ENCODE peak calls at places on chromosome 22, in eight cellular contexts. One of them, this sample, is unnamed.

GRCh38 chr22:44362249-44363040 is 49.7 kb upstream of the SHISAL1 start:
- DNase-seq in upper lobe of right lung: peak; percentile 9
- DNase-seq in suprapubic skin: no peak
- DNase-seq in anterior cingulate cortex: no peak
- DNase-seq in kidney glomerular epithelial cell: no peak
- DNase-seq in T1000: no peak
- DNase-seq in stimulated activated CD4-positive, alpha-beta T cell treated with anti-CD3 and anti-CD28 coated beads, Interleukin-12 subunit alpha, Interleukin-12 subunit beta, amount 100 ng/mL, for 24 hours: no peak
- DNase-seq in ascending aorta: no peak
- DNase-seq in this sample: no peak

GRCh38 chr22:39234157-39234793 is 10.5 kb downstream of the PDGFB start:
- DNase-seq in suprapubic skin: no peak
- DNase-seq in stimulated activated CD4-positive, alpha-beta T cell treated with anti-CD3 and anti-CD28 coated beads, Interleukin-12 subunit alpha, Interleukin-12 subunit beta, amount 100 ng/mL, for 24 hours: no peak
- DNase-seq in upper lobe of right lung: no peak
- DNase-seq in T1000: no peak
- DNase-seq in anterior cingulate cortex: no peak
- DNase-seq in ascending aorta: no peak
- DNase-seq in kidney glomerular epithelial cell: no peak
- DNase-seq in this sample: no peak

GRCh38 chr22:19984201-19984753 is 32.3 kb downstream of the ARVCF start:
- DNase-seq in stimulated activated CD4-positive, alpha-beta T cell treated with anti-CD3 and anti-CD28 coated beads, Interleukin-12 subunit alpha, Interleukin-12 subunit beta, amount 100 ng/mL, for 24 hours: no peak
- DNase-seq in ascending aorta: peak; percentile 93
- DNase-seq in T1000: peak; percentile 67
- DNase-seq in suprapubic skin: no peak
- DNase-seq in kidney glomerular epithelial cell: peak; percentile 65
- DNase-seq in upper lobe of right lung: no peak
- DNase-seq in anterior cingulate cortex: no peak
- DNase-seq in this sample: peak; percentile 16

GRCh38 chr22:37616205-37617083 is 7.8 kb downstream of the GGA1 start:
- DNase-seq in upper lobe of right lung: no peak
- DNase-seq in kidney glomerular epithelial cell: no peak
- DNase-seq in suprapubic skin: no peak
- DNase-seq in stimulated activated CD4-positive, alpha-beta T cell treated with anti-CD3 and anti-CD28 coated beads, Interleukin-12 subunit alpha, Interleukin-12 subunit beta, amount 100 ng/mL, for 24 hours: no peak
- DNase-seq in ascending aorta: no peak
- DNase-seq in anterior cingulate cortex: no peak
- DNase-seq in T1000: no peak
- DNase-seq in this sample: no peak

GRCh38 chr22:36162127-36163034 is 1.8 kb upstream of the APOL3 start:
- DNase-seq in suprapubic skin: no peak
- DNase-seq in anterior cingulate cortex: no peak
- DNase-seq in stimulated activated CD4-positive, alpha-beta T cell treated with anti-CD3 and anti-CD28 coated beads, Interleukin-12 subunit alpha, Interleukin-12 subunit beta, amount 100 ng/mL, for 24 hours: no peak
- DNase-seq in ascending aorta: no peak
- DNase-seq in kidney glomerular epithelial cell: no peak
- DNase-seq in upper lobe of right lung: no peak
- DNase-seq in T1000: no peak
- DNase-seq in this sample: no peak

GRCh38 chr22:46454910-46455269 is 82.5 kb downstream of the CELSR1 start:
- DNase-seq in suprapubic skin: no peak
- DNase-seq in stimulated activated CD4-positive, alpha-beta T cell treated with anti-CD3 and anti-CD28 coated beads, Interleukin-12 subunit alpha, Interleukin-12 subunit beta, amount 100 ng/mL, for 24 hours: no peak
- DNase-seq in kidney glomerular epithelial cell: peak; percentile 26
- DNase-seq in upper lobe of right lung: no peak
- DNase-seq in anterior cingulate cortex: no peak
- DNase-seq in T1000: no peak
- DNase-seq in ascending aorta: no peak
- DNase-seq in this sample: no peak

GRCh38 chr22:36587289-36588154 is 58.6 kb upstream of the EIF3D start:
- DNase-seq in kidney glomerular epithelial cell: no peak
- DNase-seq in stimulated activated CD4-positive, alpha-beta T cell treated with anti-CD3 and anti-CD28 coated beads, Interleukin-12 subunit alpha, Interleukin-12 subunit beta, amount 100 ng/mL, for 24 hours: no peak
- DNase-seq in suprapubic skin: no peak
- DNase-seq in ascending aorta: no peak
- DNase-seq in anterior cingulate cortex: peak; percentile 43
- DNase-seq in T1000: no peak
- DNase-seq in upper lobe of right lung: no peak
- DNase-seq in this sample: no peak

GRCh38 chr22:49555526-49555925 is 272.1 kb downstream of the BRD1 start:
- DNase-seq in ascending aorta: peak; percentile 45
- DNase-seq in suprapubic skin: peak; percentile 38
- DNase-seq in upper lobe of right lung: peak; percentile 39
- DNase-seq in kidney glomerular epithelial cell: no peak
- DNase-seq in T1000: no peak
- DNase-seq in anterior cingulate cortex: no peak
- DNase-seq in stimulated activated CD4-positive, alpha-beta T cell treated with anti-CD3 and anti-CD28 coated beads, Interleukin-12 subunit alpha, Interleukin-12 subunit beta, amount 100 ng/mL, for 24 hours: no peak
- DNase-seq in this sample: no peak

GRCh38 chr22:43202756-43203155 is 15.8 kb upstream of the TTLL12 start:
- DNase-seq in T1000: no peak
- DNase-seq in stimulated activated CD4-positive, alpha-beta T cell treated with anti-CD3 and anti-CD28 coated beads, Interleukin-12 subunit alpha, Interleukin-12 subunit beta, amount 100 ng/mL, for 24 hours: no peak
- DNase-seq in upper lobe of right lung: no peak
- DNase-seq in suprapubic skin: no peak
- DNase-seq in anterior cingulate cortex: no peak
- DNase-seq in ascending aorta: no peak
- DNase-seq in kidney glomerular epithelial cell: no peak
- DNase-seq in this sample: no peak

GRCh38 chr22:35310556-35311550 is 11.2 kb downstream of the TOM1 start:
- DNase-seq in upper lobe of right lung: peak; percentile 56
- DNase-seq in anterior cingulate cortex: no peak
- DNase-seq in T1000: no peak
- DNase-seq in stimulated activated CD4-positive, alpha-beta T cell treated with anti-CD3 and anti-CD28 coated beads, Interleukin-12 subunit alpha, Interleukin-12 subunit beta, amount 100 ng/mL, for 24 hours: no peak
- DNase-seq in ascending aorta: peak; percentile 58
- DNase-seq in kidney glomerular epithelial cell: no peak
- DNase-seq in suprapubic skin: no peak
- DNase-seq in this sample: no peak

GRCh38 chr22:50173221-50173982 is 2.9 kb downstream of the PANX2 start:
- DNase-seq in upper lobe of right lung: no peak
- DNase-seq in stimulated activated CD4-positive, alpha-beta T cell treated with anti-CD3 and anti-CD28 coated beads, Interleukin-12 subunit alpha, Interleukin-12 subunit beta, amount 100 ng/mL, for 24 hours: no peak
- DNase-seq in T1000: no peak
- DNase-seq in kidney glomerular epithelial cell: no peak
- DNase-seq in ascending aorta: no peak
- DNase-seq in suprapubic skin: no peak
- DNase-seq in anterior cingulate cortex: no peak
- DNase-seq in this sample: no peak

GRCh38 chr22:32874330-32874729 is 72.8 kb downstream of the TIMP3 start:
- DNase-seq in kidney glomerular epithelial cell: no peak
- DNase-seq in anterior cingulate cortex: no peak
- DNase-seq in ascending aorta: no peak
- DNase-seq in suprapubic skin: no peak
- DNase-seq in stimulated activated CD4-positive, alpha-beta T cell treated with anti-CD3 and anti-CD28 coated beads, Interleukin-12 subunit alpha, Interleukin-12 subunit beta, amount 100 ng/mL, for 24 hours: no peak
- DNase-seq in T1000: no peak
- DNase-seq in upper lobe of right lung: no peak
- DNase-seq in this sample: no peak

GRCh38 chr22:49439373-49439772 is 388.3 kb downstream of the BRD1 start:
- DNase-seq in T1000: no peak
- DNase-seq in suprapubic skin: peak; percentile 66
- DNase-seq in anterior cingulate cortex: no peak
- DNase-seq in ascending aorta: peak; percentile 24
- DNase-seq in kidney glomerular epithelial cell: no peak
- DNase-seq in upper lobe of right lung: no peak
- DNase-seq in stimulated activated CD4-positive, alpha-beta T cell treated with anti-CD3 and anti-CD28 coated beads, Interleukin-12 subunit alpha, Interleukin-12 subunit beta, amount 100 ng/mL, for 24 hours: no peak
- DNase-seq in this sample: no peak

GRCh38 chr22:36461665-36462474 is 19.6 kb downstream of the TXN2 start:
- DNase-seq in anterior cingulate cortex: no peak
- DNase-seq in upper lobe of right lung: peak; percentile 82
- DNase-seq in ascending aorta: peak; percentile 95
- DNase-seq in suprapubic skin: no peak
- DNase-seq in T1000: peak; percentile 84
- DNase-seq in stimulated activated CD4-positive, alpha-beta T cell treated with anti-CD3 and anti-CD28 coated beads, Interleukin-12 subunit alpha, Interleukin-12 subunit beta, amount 100 ng/mL, for 24 hours: no peak
- DNase-seq in kidney glomerular epithelial cell: peak; percentile 99
- DNase-seq in this sample: peak; percentile 93

GRCh38 chr22:32844251-32844650 is 42.7 kb downstream of the TIMP3 start:
- DNase-seq in kidney glomerular epithelial cell: no peak
- DNase-seq in suprapubic skin: no peak
- DNase-seq in stimulated activated CD4-positive, alpha-beta T cell treated with anti-CD3 and anti-CD28 coated beads, Interleukin-12 subunit alpha, Interleukin-12 subunit beta, amount 100 ng/mL, for 24 hours: no peak
- DNase-seq in ascending aorta: no peak
- DNase-seq in T1000: no peak
- DNase-seq in anterior cingulate cortex: no peak
- DNase-seq in upper lobe of right lung: no peak
- DNase-seq in this sample: no peak

GRCh38 chr22:26487996-26488395 is 4.3 kb downstream of the SRRD start:
- DNase-seq in ascending aorta: no peak
- DNase-seq in T1000: no peak
- DNase-seq in upper lobe of right lung: no peak
- DNase-seq in suprapubic skin: no peak
- DNase-seq in stimulated activated CD4-positive, alpha-beta T cell treated with anti-CD3 and anti-CD28 coated beads, Interleukin-12 subunit alpha, Interleukin-12 subunit beta, amount 100 ng/mL, for 24 hours: no peak
- DNase-seq in kidney glomerular epithelial cell: no peak
- DNase-seq in anterior cingulate cortex: no peak
- DNase-seq in this sample: no peak

GRCh38 chr22:29369460-29369859 is 18.9 kb downstream of the AP1B1 start:
- DNase-seq in anterior cingulate cortex: peak; percentile 42
- DNase-seq in upper lobe of right lung: peak; percentile 72
- DNase-seq in ascending aorta: peak; percentile 77
- DNase-seq in T1000: no peak
- DNase-seq in kidney glomerular epithelial cell: no peak
- DNase-seq in suprapubic skin: no peak
- DNase-seq in stimulated activated CD4-positive, alpha-beta T cell treated with anti-CD3 and anti-CD28 coated beads, Interleukin-12 subunit alpha, Interleukin-12 subunit beta, amount 100 ng/mL, for 24 hours: no peak
- DNase-seq in this sample: no peak

GRCh38 chr22:24981066-24981465 is 28.6 kb downstream of the KIAA1671 start:
- DNase-seq in ascending aorta: no peak
- DNase-seq in kidney glomerular epithelial cell: no peak
- DNase-seq in upper lobe of right lung: no peak
- DNase-seq in anterior cingulate cortex: no peak
- DNase-seq in suprapubic skin: no peak
- DNase-seq in stimulated activated CD4-positive, alpha-beta T cell treated with anti-CD3 and anti-CD28 coated beads, Interleukin-12 subunit alpha, Interleukin-12 subunit beta, amount 100 ng/mL, for 24 hours: no peak
- DNase-seq in T1000: no peak
- DNase-seq in this sample: no peak

GRCh38 chr22:49573109-49573765 is 254.4 kb downstream of the BRD1 start:
- DNase-seq in suprapubic skin: no peak
- DNase-seq in anterior cingulate cortex: no peak
- DNase-seq in upper lobe of right lung: no peak
- DNase-seq in ascending aorta: peak; percentile 45
- DNase-seq in T1000: no peak
- DNase-seq in kidney glomerular epithelial cell: no peak
- DNase-seq in stimulated activated CD4-positive, alpha-beta T cell treated with anti-CD3 and anti-CD28 coated beads, Interleukin-12 subunit alpha, Interleukin-12 subunit beta, amount 100 ng/mL, for 24 hours: no peak
- DNase-seq in this sample: no peak

GRCh38 chr22:40302149-40302548 is 44.2 kb upstream of the ADSL start:
- DNase-seq in suprapubic skin: no peak
- DNase-seq in anterior cingulate cortex: no peak
- DNase-seq in T1000: no peak
- DNase-seq in upper lobe of right lung: no peak
- DNase-seq in kidney glomerular epithelial cell: no peak
- DNase-seq in ascending aorta: no peak
- DNase-seq in stimulated activated CD4-positive, alpha-beta T cell treated with anti-CD3 and anti-CD28 coated beads, Interleukin-12 subunit alpha, Interleukin-12 subunit beta, amount 100 ng/mL, for 24 hours: no peak
- DNase-seq in this sample: no peak

This sample was measured in AG04450.